ENCODE peak calls at places on chromosomes 4 and X, in four cellular contexts. J is breast epithelium, U is adrenal gland, R is aorta. V is an unnamed sample.

GRCh38 chrX:14528629-14529287 is 578 bp upstream of the GLRA2 start:
- DNase-seq in J (no peak), U (peak), R (peak), V (peak)

GRCh38 chr4:89007338-89007737 is 49.6 kb downstream of the FAM13A start:
- DNase-seq in J (no peak), R (no peak), U (no peak), V (no peak)

GRCh38 chrX:19852014-19853005 is 35.1 kb downstream of the SH3KBP1 start:
- DNase-seq in U (no peak), J (no peak), R (no peak), V (no peak)

GRCh38 chr4:184475096-184475461 is 729 bp upstream of the IRF2 start:
- DNase-seq in U (peak), J (no peak), R (peak), V (no peak)

GRCh38 chrX:17475820-17476219 is 100.8 kb downstream of the NHS start:
- DNase-seq in U (no peak), R (no peak), J (no peak), V (no peak)

GRCh38 chr4:92501456-92501855 is 197.7 kb downstream of the GRID2 start:
- DNase-seq in U (no peak), R (no peak), J (no peak), V (no peak)

GRCh38 chrX:39550795-39551361 is 546.9 kb downstream of the BCOR start:
- DNase-seq in R (no peak), J (no peak), U (no peak), V (no peak)

GRCh38 chr4:145618210-145618911 is 824 bp upstream of the MMAA start:
- DNase-seq in J (no peak), R (no peak), U (no peak), V (no peak)

GRCh38 chr4:22338806-22339205 is 177.1 kb downstream of the ADGRA3 start:
- DNase-seq in J (no peak), R (no peak), U (no peak), V (no peak)

GRCh38 chr4:145520172-145520571 is 38.5 kb downstream of the SMAD1 start:
- DNase-seq in J (no peak), U (no peak), R (no peak), V (no peak)

GRCh38 chrX:129690435-129690834 is 35.7 kb upstream of the APLN start:
- DNase-seq in R (no peak), J (no peak), U (no peak), V (no peak)

GRCh38 chr4:8209176-8209874 is 10.2 kb downstream of the SH3TC1 start:
- DNase-seq in U (no peak), R (no peak), J (no peak), V (no peak)

GRCh38 chr4:8209997-8210396 is 10.9 kb downstream of the SH3TC1 start:
- DNase-seq in U (no peak), R (no peak), J (no peak), V (no peak)

GRCh38 chr4:8207314-8207713 is 8.2 kb downstream of the SH3TC1 start:
- DNase-seq in R (no peak), J (no peak), U (no peak), V (no peak)

GRCh38 chr4:8210631-8211030 is 11.5 kb downstream of the SH3TC1 start:
- DNase-seq in J (no peak), U (no peak), R (no peak), V (no peak)

DNA sequence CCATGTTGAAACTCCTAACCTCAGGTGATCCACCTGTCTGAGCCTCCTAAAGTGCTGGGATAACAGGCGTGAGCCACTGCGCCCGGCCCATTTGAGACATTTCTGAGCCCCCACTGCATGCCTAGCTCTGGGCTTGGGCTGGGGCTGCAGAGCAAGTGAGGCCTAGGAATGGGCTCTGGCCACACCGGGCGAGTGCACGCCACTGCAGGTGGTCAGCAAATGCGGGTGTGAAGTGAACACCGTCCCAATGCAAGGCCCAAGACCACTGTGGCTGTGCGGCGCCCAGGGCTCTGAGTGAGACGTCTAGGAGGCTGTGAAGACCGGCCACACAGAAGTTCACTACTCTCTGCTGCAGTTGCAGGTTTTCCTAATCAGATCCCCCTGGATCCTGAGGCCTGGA is 9.5 kb downstream of the SH3TC1 start:
- DNase-seq in U (no peak), J (no peak), R (no peak), V (no peak)
- H3K27ac ChIP-seq in U (no peak), J (no peak), R (no peak), V (no peak)

GRCh38 chr4:1019320-1019719 is 7.9 kb downstream of the FGFRL1 start:
- DNase-seq in R (no peak), U (no peak), J (no peak), V (no peak)
- H3K27ac ChIP-seq in R (no peak), U (no peak), J (no peak), V (no peak)

GRCh38 chr4:147831452-147832192 is 99.7 kb downstream of the ARHGAP10 start:
- DNase-seq in J (no peak), U (peak), R (no peak), V (no peak)
- H3K27ac ChIP-seq in J (peak), U (peak), R (peak), V (no peak)

DNA sequence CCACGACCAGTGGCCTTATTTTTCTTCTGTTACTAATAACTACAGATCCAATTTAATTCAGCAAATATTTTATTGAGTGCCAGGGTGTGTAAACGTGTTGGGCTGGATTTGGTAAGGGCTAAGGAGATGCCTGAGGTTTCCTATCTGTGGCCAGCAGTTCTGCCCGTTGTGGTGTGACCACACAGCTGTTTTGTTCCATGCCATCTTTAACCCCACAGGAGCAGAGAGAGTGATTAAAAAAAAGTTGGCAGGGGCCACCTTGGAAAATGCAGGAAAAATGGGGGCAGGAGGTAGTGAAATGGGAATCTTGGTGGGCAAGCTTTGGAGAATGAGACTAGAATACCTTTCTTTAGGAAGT is 1.1 kb downstream of the PLAC8 start:
- DNase-seq in R (no peak), J (no peak), U (no peak), V (no peak)
- H3K27ac ChIP-seq in R (no peak), J (no peak), U (no peak), V (no peak)

GRCh38 chr4:159210975-159211374 is 108.1 kb downstream of the RAPGEF2 start:
- DNase-seq in J (no peak), R (no peak), U (no peak), V (no peak)
- H3K27ac ChIP-seq in J (no peak), R (no peak), U (no peak), V (no peak)

GRCh38 chrX:153642655-153643430 is 4.2 kb upstream of the DUSP9 start:
- DNase-seq in R (peak), U (no peak), J (no peak), V (no peak)

GRCh38 chrX:153643431-153644351 is 3.3 kb upstream of the DUSP9 start:
- DNase-seq in R (peak), U (peak), J (no peak), V (no peak)

GRCh38 chrX:153645921-153646481 is 1.0 kb upstream of the DUSP9 start:
- DNase-seq in J (no peak), R (peak), U (no peak), V (no peak)

GRCh38 chrX:153645151-153645550 is 1.9 kb upstream of the DUSP9 start:
- DNase-seq in U (peak), R (peak), J (no peak), V (no peak)

GRCh38 chrX:153644356-153645125 is 2.5 kb upstream of the DUSP9 start:
- DNase-seq in R (peak), U (no peak), J (no peak), V (no peak)
- H3K27ac ChIP-seq in R (no peak), U (no peak), J (no peak), V (no peak)

GRCh38 chr4:150002561-150002960 is 75.7 kb upstream of the DCLK2 start:
- DNase-seq in R (no peak), U (no peak), J (no peak), V (no peak)
- H3K27ac ChIP-seq in R (no peak), U (no peak), J (no peak), V (no peak)

GRCh38 chr4:142551513-142552280 is 294.4 kb downstream of the INPP4B start:
- DNase-seq in J (no peak), U (no peak), R (no peak), V (no peak)
- H3K27ac ChIP-seq in J (no peak), U (no peak), R (no peak), V (no peak)

GRCh38 chr4:8211737-8212581 is 12.9 kb downstream of the SH3TC1 start:
- DNase-seq in U (no peak), R (no peak), J (no peak), V (no peak)
- H3K27ac ChIP-seq in U (no peak), R (no peak), J (no peak), V (no peak)